ENCODE peak calls at places on chromosomes 3 and 15, in nine cellular contexts. O is adrenal gland; M is WERI-Rb-1; V is AG09309; C is fibroblast of lung; S is OCI-LY7; P is CD8-positive, alpha-beta T cell; N is tibial nerve; X is sigmoid colon. L is an unnamed sample.
A peak's percentile ranks its signal among the peaks of the same experiment; 100 is the strongest.

GRCh38 chr15:40044717-40045571 is 6.0 kb upstream of the SRP14 start:
- DNase-seq in S (peak; percentile 87), P (peak; percentile 58), C (peak; percentile 80), M (peak; percentile 87), X (peak; percentile 93), N (peak; percentile 80), V (no peak), O (peak; percentile 86), L (no peak)

GRCh38 chr15:59688383-59688887 is 685 bp downstream of the BNIP2 start:
- DNase-seq in O (no peak), M (no peak), V (peak; percentile 48), P (no peak), N (no peak), C (peak; percentile 78), X (peak; percentile 55), S (peak; percentile 65), L (no peak)

GRCh38 chr15:75154461-75155062 is 47.1 kb upstream of the C15orf39 start:
- DNase-seq in P (no peak), X (no peak), M (no peak), O (no peak), N (no peak), V (no peak), C (no peak), S (no peak), L (no peak)

GRCh38 chr3:66378256-66378655 is 122.6 kb downstream of the LRIG1 start:
- DNase-seq in X (peak; percentile 62), O (no peak), S (peak; percentile 57), C (no peak), N (no peak), V (no peak), M (no peak), P (no peak), L (no peak)

GRCh38 chr3:107198522-107199271 is 178.5 kb upstream of the CCDC54 start:
- DNase-seq in O (no peak), N (no peak), P (no peak), S (no peak), M (no peak), X (no peak), V (peak; percentile 8), C (peak; percentile 98), L (no peak)

GRCh38 chr15:36579792-36580431 is 486 bp downstream of the CDIN1 start:
- DNase-seq in V (no peak), C (no peak), X (peak; percentile 70), O (peak; percentile 43), P (peak; percentile 1), M (no peak), S (peak; percentile 42), N (no peak), L (no peak)

GRCh38 chr3:126181398-126181725 is 976 bp upstream of the ALDH1L1 start:
- DNase-seq in M (no peak), V (no peak), C (no peak), P (no peak), O (no peak), X (no peak), S (no peak), N (no peak), L (no peak)

GRCh38 chr3:179825527-179826246 is 172.8 kb downstream of the USP13 start:
- DNase-seq in M (no peak), S (no peak), C (no peak), N (no peak), P (no peak), O (no peak), V (no peak), X (no peak), L (no peak)

GRCh38 chr3:182629521-182629920 is 163.8 kb upstream of the ATP11B start:
- DNase-seq in O (no peak), V (no peak), S (no peak), C (no peak), M (no peak), P (no peak), N (no peak), X (no peak), L (no peak)

GRCh38 chr15:50880651-50881114 is 27.8 kb upstream of the AP4E1 start:
- DNase-seq in P (no peak), S (peak; percentile 60), M (no peak), O (no peak), C (peak; percentile 92), X (no peak), V (peak; percentile 80), N (no peak), L (no peak)

GRCh38 chr3:177229791-177230190 is 32.5 kb upstream of the TBL1XR1 start:
- DNase-seq in N (no peak), X (no peak), C (peak; percentile 21), O (no peak), P (no peak), S (no peak), V (no peak), M (no peak), L (no peak)

GRCh38 chr15:90857883-90858443 is 10.4 kb upstream of the FURIN start:
- DNase-seq in M (no peak), V (no peak), P (no peak), O (no peak), S (no peak), C (no peak), N (no peak), X (no peak), L (no peak)

GRCh38 chr3:288383-288782 is 91.8 kb downstream of the CHL1 start:
- DNase-seq in V (no peak), O (no peak), P (no peak), X (no peak), C (no peak), N (no peak), M (no peak), S (no peak), L (no peak)

GRCh38 chr3:61936344-61936937 is 375.1 kb downstream of the PTPRG start:
- DNase-seq in N (no peak), C (peak; percentile 25), V (no peak), O (no peak), M (peak; percentile 58), S (peak; percentile 38), P (no peak), X (no peak), L (no peak)
- TF ChIP-seq CTCF in N (no peak), C (peak; percentile 40), V (peak; percentile 61), O (no peak), M (peak; percentile 63), S (peak; percentile 86), P (no peak), X (no peak), L (peak; percentile 62)

GRCh38 chr3:94568041-94568440 is 505.2 kb downstream of the NSUN3 start:
- DNase-seq in S (no peak), V (no peak), P (no peak), X (no peak), O (no peak), C (no peak), N (no peak), M (no peak), L (no peak)

DNA sequence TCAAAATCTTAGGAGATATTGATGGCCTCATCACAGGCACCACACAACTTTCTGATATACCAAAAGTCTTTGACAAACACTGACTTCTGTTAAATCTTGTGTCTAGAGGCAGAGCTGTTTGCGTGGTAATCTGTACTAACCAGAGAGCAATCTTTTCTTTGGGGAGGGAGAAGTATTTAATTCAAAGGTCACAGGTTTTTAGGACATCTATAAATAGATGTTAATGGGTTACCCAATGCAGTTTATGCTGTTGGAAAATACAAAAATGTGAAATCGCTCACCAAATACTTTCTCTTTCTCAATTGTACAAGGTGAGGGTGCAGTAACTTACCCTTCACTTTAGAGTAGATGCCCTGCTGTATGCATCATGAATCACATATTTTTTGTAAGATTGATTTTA is 510.5 kb downstream of the NSUN3 start:
- DNase-seq in S (no peak), P (no peak), V (no peak), C (no peak), M (no peak), X (no peak), N (no peak), O (no peak), L (no peak)
- H3K4me3 ChIP-seq in S (no peak overlapping the region), P (no peak overlapping the region), V (no peak overlapping the region), C (no peak overlapping the region), M (no peak overlapping the region), X (no peak overlapping the region), N (no peak overlapping the region), O (no peak overlapping the region), L (no peak overlapping the region)

DNA sequence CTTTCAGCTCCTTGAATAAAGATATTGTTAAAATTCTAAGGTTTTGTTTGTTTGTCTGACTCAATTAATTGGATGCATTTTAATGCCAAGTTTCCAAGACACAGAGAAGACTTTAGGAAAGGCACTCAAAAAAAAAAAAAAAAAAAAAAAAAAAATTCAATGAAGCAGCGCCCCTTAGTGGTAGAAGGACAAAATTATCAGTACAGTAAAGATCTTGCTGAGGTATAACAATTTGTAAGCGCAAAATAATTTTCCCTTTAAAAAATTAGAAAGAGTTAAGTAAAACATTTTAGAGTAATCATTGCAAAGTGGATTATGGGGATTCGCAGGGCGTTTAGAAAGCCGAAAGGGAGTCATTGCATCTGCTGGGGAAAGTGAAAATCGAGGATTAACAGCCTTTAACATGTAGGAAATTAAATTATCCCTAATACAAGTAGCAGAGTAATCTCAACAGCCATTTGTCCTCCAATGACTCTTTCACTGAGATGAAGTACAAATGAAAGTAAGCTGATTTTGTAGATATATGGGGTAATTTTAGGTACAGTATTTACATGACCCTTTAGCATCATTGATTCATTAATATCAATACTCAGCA is 5.8 kb upstream of the DIS3L start:
- DNase-seq in S (peak; percentile 61), X (no peak), C (peak; percentile 50), N (no peak), O (no peak), V (no peak), P (no peak), M (peak; percentile 13), L (no peak)
- TF ChIP-seq CTCF in S (peak; percentile 88), X (no peak), C (no peak), N (peak; percentile 29), O (peak; percentile 23), V (peak; percentile 52), P (peak; percentile 96), M (no peak), L (peak; percentile 22)

GRCh38 chr3:72678892-72679291 is 169.4 kb downstream of the SHQ1 start:
- DNase-seq in X (no peak), C (no peak), O (no peak), P (no peak), S (no peak), M (no peak), N (no peak), V (no peak), L (no peak)

GRCh38 chr3:72680766-72681165 is 167.5 kb downstream of the SHQ1 start:
- DNase-seq in V (no peak), P (no peak), X (no peak), S (no peak), C (no peak), M (no peak), O (no peak), N (no peak), L (no peak)

GRCh38 chr3:72679540-72680198 is 168.6 kb downstream of the SHQ1 start:
- DNase-seq in X (no peak), O (no peak), S (peak; percentile 11), P (no peak), M (no peak), V (no peak), C (peak; percentile 7), N (no peak), L (no peak)

GRCh38 chr3:72681598-72681997 is 166.6 kb downstream of the SHQ1 start:
- DNase-seq in N (no peak), M (peak; percentile 24), X (no peak), S (no peak), C (no peak), V (no peak), P (no peak), O (no peak), L (no peak)

DNA sequence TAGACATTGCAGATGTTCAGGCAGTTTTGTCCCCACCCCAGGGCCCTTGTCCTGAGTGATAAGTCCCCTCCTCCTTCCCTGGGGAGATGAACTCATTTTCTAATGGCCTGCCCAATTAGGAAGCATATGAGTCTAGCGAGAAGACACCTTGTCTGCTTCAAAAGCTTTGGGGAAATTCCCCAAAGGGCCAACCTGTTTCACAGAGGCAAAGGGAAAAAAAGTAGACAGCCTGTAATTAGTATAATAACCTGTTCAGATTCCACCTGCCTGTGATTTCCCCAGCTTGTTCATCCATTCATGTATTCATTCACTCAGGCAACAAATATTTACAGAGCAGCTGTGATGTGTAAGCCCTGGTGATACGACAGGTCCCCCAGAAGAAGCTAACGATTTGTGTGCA is 165.2 kb downstream of the SHQ1 start:
- DNase-seq in V (no peak), M (no peak), X (no peak), S (no peak), O (no peak), C (no peak), N (no peak), P (no peak), L (no peak)
- H3K4me3 ChIP-seq in V (no peak overlapping the region), M (no peak overlapping the region), X (no peak overlapping the region), S (no peak overlapping the region), O (no peak overlapping the region), C (no peak overlapping the region), N (no peak overlapping the region), P (no peak overlapping the region), L (no peak overlapping the region)